ENCODE peak calls at places on chromosomes 1 and 21, in six cellular contexts. X, K, Y, O, H and A are unnamed samples.

GRCh38 chr1:20551945-20552727 is at the start of gene FAM43B:
- DNase-seq in X (no peak), K (peak; percentile 66), Y (peak; percentile 82), O (peak; percentile 84), H (peak; percentile 80), A (peak; percentile 24)

GRCh38 chr1:23013657-23014056 is 2.0 kb downstream of the TEX46 start:
- DNase-seq in X (no peak), K (no peak), Y (no peak), O (no peak), H (peak; percentile 29), A (no peak)

GRCh38 chr1:57927003-57927402 is 503.1 kb upstream of the DAB1 start:
- DNase-seq in X (no peak), K (no peak), Y (no peak), O (no peak), H (no peak), A (no peak)

GRCh38 chr1:169571450-169571849 is 14.8 kb downstream of the F5 start:
- DNase-seq in X (no peak), K (no peak), Y (no peak), O (no peak), H (no peak), A (no peak)

GRCh38 chr1:117290855-117291254 is 76.4 kb upstream of the MAN1A2 start:
- DNase-seq in X (no peak), K (no peak), Y (no peak), O (no peak), H (no peak), A (no peak)

GRCh38 chr1:12539705-12540579 is 78.1 kb downstream of the DHRS3 start:
- DNase-seq in X (no peak), K (peak; percentile 77), Y (peak; percentile 90), O (peak; percentile 58), H (peak; percentile 61), A (peak; percentile 77)

GRCh38 chr1:93080424-93080823 is 1.3 kb downstream of the MTF2 start:
- DNase-seq in X (no peak), K (no peak), Y (no peak), O (no peak), H (no peak), A (no peak)

GRCh38 chr1:67738401-67738800 is 53.4 kb downstream of the GADD45A start:
- DNase-seq in X (no peak), K (no peak), Y (no peak), O (no peak), H (no peak), A (no peak)

GRCh38 chr1:33005812-33006465 is 30.7 kb downstream of the AK2 start:
- DNase-seq in X (no peak), K (no peak), Y (no peak), O (no peak), H (no peak), A (no peak)

GRCh38 chr1:173454966-173455524 is 22.1 kb upstream of the PRDX6 start:
- DNase-seq in X (no peak), K (no peak), Y (no peak), O (no peak), H (no peak), A (no peak)

GRCh38 chr1:25033030-25033827 is 103.2 kb upstream of the RUNX3 start:
- DNase-seq in X (no peak), K (no peak), Y (no peak), O (no peak), H (no peak), A (no peak)

GRCh38 chr1:25036117-25036546 is 106.1 kb upstream of the RUNX3 start:
- DNase-seq in X (no peak), K (no peak), Y (no peak), O (no peak), H (no peak), A (no peak)

GRCh38 chr1:25035523-25036116 is 105.5 kb upstream of the RUNX3 start:
- DNase-seq in X (no peak), K (no peak), Y (no peak), O (no peak), H (no peak), A (no peak)

GRCh38 chr1:25033828-25034451 is 103.9 kb upstream of the RUNX3 start:
- DNase-seq in X (no peak), K (peak; percentile 77), Y (peak; percentile 33), O (peak; percentile 24), H (no peak), A (peak; percentile 12)

DNA sequence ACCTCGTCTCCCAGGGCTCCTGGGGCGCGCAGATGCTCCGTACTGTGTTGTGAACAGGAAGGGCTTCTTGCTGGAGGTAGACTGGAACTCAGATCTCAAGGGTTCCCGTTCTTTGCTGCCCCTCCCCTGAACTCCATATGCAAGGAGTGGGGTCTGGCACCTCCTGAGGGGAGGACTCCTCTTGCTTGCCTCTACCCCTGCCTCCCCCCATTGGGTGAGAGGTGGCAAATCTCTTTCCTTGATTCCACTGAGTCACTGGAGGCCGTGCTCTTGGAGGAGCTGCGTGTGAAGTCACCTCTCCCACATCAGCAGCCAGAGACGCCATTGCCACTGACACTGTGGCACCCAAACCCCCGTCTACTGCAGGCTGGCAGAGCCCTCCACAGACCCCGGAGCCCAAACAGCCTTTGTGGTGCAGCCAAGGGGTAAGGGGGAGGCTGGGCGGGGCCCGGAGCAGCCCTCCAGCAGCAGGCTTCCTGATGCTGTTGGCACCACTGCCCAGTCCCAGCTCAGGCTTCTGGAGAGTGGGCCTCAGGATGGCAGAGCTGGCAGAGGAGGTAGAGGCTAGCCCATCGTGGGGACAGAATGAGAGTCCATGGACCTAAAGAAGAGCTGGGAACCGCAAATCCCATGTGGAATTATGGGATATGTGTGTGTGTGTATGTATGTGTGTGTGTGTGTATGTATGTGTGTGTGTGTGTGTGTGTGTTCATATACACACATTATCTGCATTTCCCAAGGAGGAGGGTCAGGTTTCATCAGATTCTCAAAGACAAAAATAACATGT is 104.9 kb upstream of the RUNX3 start:
- DNase-seq in X (no peak), K (no peak), Y (no peak), O (no peak), H (no peak), A (no peak)
- H3K4me1 ChIP-seq in X (peaks cover 5% of the 10 kb centered on the region), K (peaks cover 22% of the 10 kb centered on the region), Y (no peaks in the 10 kb centered on the region), O (no peaks in the 10 kb centered on the region), H (no peaks in the 10 kb centered on the region), A (no peaks in the 10 kb centered on the region)

GRCh38 chr1:18107671-18108312 is at the start of gene IGSF21:
- DNase-seq in X (no peak), K (no peak), Y (no peak), O (no peak), H (no peak), A (no peak)

GRCh38 chr1:18104546-18105100 is 3.0 kb upstream of the IGSF21 start:
- DNase-seq in X (no peak), K (no peak), Y (peak; percentile 47), O (no peak), H (no peak), A (no peak)

GRCh38 chr1:18108313-18109057 is 887 bp downstream of the IGSF21 start:
- DNase-seq in X (no peak), K (no peak), Y (no peak), O (no peak), H (no peak), A (no peak)

GRCh38 chr1:18103788-18104421 is 3.7 kb upstream of the IGSF21 start:
- DNase-seq in X (no peak), K (no peak), Y (no peak), O (no peak), H (no peak), A (no peak)

GRCh38 chr1:18105196-18105595 is 2.4 kb upstream of the IGSF21 start:
- DNase-seq in X (no peak), K (no peak), Y (no peak), O (no peak), H (no peak), A (no peak)
- H3K27me3 ChIP-seq in X (peaks cover 16% of the 10 kb centered on the region), K (peaks cover 53% of the 10 kb centered on the region), Y (peaks cover 35% of the 10 kb centered on the region), O (peaks cover 61% of the 10 kb centered on the region), H (peaks cover 15% of the 10 kb centered on the region), A (peaks cover 41% of the 10 kb centered on the region)

GRCh38 chr21:14526199-14526598 is 19.9 kb downstream of the SAMSN1 start:
- DNase-seq in X (no peak), K (no peak), Y (no peak), O (no peak), H (no peak), A (no peak)

GRCh38 chr21:14527690-14528652 is 18.1 kb downstream of the SAMSN1 start:
- DNase-seq in X (no peak), K (no peak), Y (no peak), O (no peak), H (no peak), A (no peak)

GRCh38 chr21:14528815-14529214 is 17.3 kb downstream of the SAMSN1 start:
- DNase-seq in X (no peak), K (no peak), Y (no peak), O (no peak), H (no peak), A (no peak)

GRCh38 chr21:14530574-14530973 is 15.5 kb downstream of the SAMSN1 start:
- DNase-seq in X (no peak), K (no peak), Y (no peak), O (no peak), H (no peak), A (no peak)

DNA sequence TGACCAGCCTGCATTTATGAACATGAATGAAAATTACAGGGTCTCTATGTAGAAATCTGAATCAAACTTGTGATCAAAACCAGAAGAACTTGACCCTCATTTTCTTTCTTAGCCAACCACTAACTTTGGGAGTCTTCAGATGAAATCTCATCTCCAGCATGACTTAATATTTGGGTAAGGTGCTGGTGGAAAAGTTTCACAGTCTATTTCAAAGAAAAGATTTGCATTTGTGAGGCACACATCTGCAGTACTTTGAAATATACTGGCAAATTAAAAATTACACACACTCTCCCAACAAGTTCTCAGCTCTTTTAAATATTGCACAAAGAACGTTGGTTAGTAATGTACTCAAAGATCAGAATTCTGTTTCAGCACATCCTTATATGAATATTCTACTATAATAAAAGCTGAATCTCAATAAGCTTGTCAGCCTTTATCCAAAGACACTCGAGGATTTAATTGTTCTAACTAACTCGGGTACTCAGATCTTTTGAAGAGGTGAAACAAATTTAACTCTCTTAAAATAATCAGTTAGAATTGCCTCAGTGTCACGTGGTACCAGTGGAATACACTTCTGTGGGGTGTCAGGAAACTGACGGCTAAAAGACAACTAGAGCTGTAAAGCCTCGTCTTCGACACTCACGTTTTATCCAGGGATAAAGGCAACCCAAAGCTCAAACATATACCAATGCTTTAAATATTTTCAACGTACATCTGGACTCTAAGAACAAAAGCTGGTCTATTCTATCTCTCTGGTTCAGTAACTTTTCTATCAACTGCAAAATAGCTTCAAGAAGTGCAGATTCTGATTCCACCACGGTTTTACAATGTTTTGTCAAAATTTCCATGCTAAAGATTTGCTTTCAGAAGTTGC is 19.1 kb downstream of the SAMSN1 start:
- DNase-seq in X (no peak), K (no peak), Y (no peak), O (no peak), H (no peak), A (no peak)
- H3K4me1 ChIP-seq in X (no peaks in the 10 kb centered on the region), K (peaks cover 4% of the 10 kb centered on the region), Y (peaks cover 2% of the 10 kb centered on the region), O (no peaks in the 10 kb centered on the region), H (no peaks in the 10 kb centered on the region), A (no peaks in the 10 kb centered on the region)

GRCh38 chr1:54237656-54238055 is 37.7 kb downstream of the MRPL37 start:
- DNase-seq in X (no peak), K (no peak), Y (no peak), O (no peak), H (no peak), A (no peak)

GRCh38 chr1:54239041-54239410 is 39.1 kb downstream of the MRPL37 start:
- DNase-seq in X (no peak), K (no peak), Y (no peak), O (no peak), H (no peak), A (no peak)

GRCh38 chr1:54240741-54241335 is 40.9 kb downstream of the MRPL37 start:
- DNase-seq in X (no peak), K (no peak), Y (no peak), O (no peak), H (no peak), A (no peak)

GRCh38 chr1:54239603-54240002 is 39.6 kb downstream of the MRPL37 start:
- DNase-seq in X (no peak), K (no peak), Y (no peak), O (no peak), H (no peak), A (no peak)

GRCh38 chr1:54238353-54239040 is 38.5 kb downstream of the MRPL37 start:
- DNase-seq in X (no peak), K (peak; percentile 79), Y (no peak), O (no peak), H (no peak), A (no peak)
- H3K27me3 ChIP-seq in X (no peaks in the 10 kb centered on the region), K (no peaks in the 10 kb centered on the region), Y (no peaks in the 10 kb centered on the region), O (no peaks in the 10 kb centered on the region), H (no peaks in the 10 kb centered on the region), A (no peaks in the 10 kb centered on the region)